ENCODE peak calls at places on chromosomes 6 and 20, in six cellular contexts. T is PC-3; K is CD4-positive, alpha-beta memory T cell; N is mammary epithelial cell; Y is CD8-positive, alpha-beta T cell; A is left lung. F is an unnamed sample.

GRCh38 chr6:40848868-40849524 is 190.0 kb downstream of the UNC5CL start:
- DNase-seq in N (no peak), T (no peak), K (no peak), Y (no peak), A (no peak), F (no peak)

GRCh38 chr6:89162047-89162371 is 16.2 kb downstream of the PM20D2 start:
- DNase-seq in Y (no peak), T (no peak), A (no peak), K (no peak), N (no peak), F (no peak)

GRCh38 chr6:90890681-90891337 is 303.9 kb upstream of the MAP3K7 start:
- DNase-seq in K (no peak), N (no peak), Y (no peak), A (no peak), T (no peak), F (no peak)

GRCh38 chr6:3500262-3501001 is 43.6 kb upstream of the SLC22A23 start:
- DNase-seq in K (no peak), N (peak), A (no peak), Y (no peak), T (peak), F (no peak)

GRCh38 chr6:42745083-42745637 is 743 bp downstream of the TBCC start:
- DNase-seq in Y (peak), K (peak), N (peak), A (peak), T (no peak), F (peak)

GRCh38 chr6:137637161-137637560 is 143.0 kb upstream of the OLIG3 start:
- DNase-seq in T (peak), A (peak), N (peak), Y (no peak), K (no peak), F (no peak)

GRCh38 chr6:168132531-168133184 is 53.6 kb upstream of the FRMD1 start:
- DNase-seq in N (no peak), Y (no peak), T (peak), K (no peak), A (no peak), F (no peak)

GRCh38 chr6:40719671-40720374 is 132.7 kb upstream of the LRFN2 start:
- DNase-seq in A (no peak), Y (no peak), T (no peak), N (no peak), K (no peak), F (no peak)

GRCh38 chr20:49483018-49483705 is 694 bp upstream of the KCNB1 start:
- DNase-seq in N (no peak), A (no peak), Y (no peak), K (no peak), T (no peak), F (no peak)

GRCh38 chr6:13217206-13217905 is 111.0 kb downstream of the TBC1D7 start:
- DNase-seq in Y (no peak), K (no peak), T (no peak), N (peak), A (no peak), F (no peak)

GRCh38 chr6:156013155-156013554 is 557.5 kb upstream of the NOX3 start:
- DNase-seq in N (no peak), K (no peak), A (no peak), Y (no peak), T (no peak), F (no peak)

DNA sequence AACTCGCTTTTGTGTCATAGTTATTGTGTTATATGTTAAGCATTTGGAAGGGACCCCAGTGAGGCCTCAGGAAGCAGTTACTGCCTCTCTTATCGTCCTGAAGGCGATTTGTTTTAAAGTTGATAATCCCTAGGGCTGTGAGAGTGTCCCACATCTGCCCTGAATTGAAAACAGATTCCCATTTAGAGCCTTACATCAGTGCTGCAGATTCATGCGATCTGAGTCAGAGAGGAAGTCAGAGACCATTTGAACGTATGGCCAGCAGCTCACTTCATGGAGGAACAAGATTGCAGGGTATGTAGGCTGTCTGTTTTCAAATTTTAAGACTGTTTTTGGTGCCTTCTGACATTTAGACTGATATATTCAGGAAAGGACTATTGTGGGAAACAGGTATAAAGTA is 70.6 kb upstream of the SASH1 start:
- DNase-seq in Y (no peak), A (no peak), K (no peak), T (peak), N (peak), F (no peak)
- H3K27ac ChIP-seq in Y (no peak), A (no peak), K (no peak), T (no peak), N (no peak), F (no peak)

GRCh38 chr6:56684342-56685101 is 41.8 kb upstream of the DST start:
- DNase-seq in T (no peak), A (no peak), N (no peak), K (no peak), Y (no peak), F (no peak)

GRCh38 chr6:56683882-56684281 is 41.2 kb upstream of the DST start:
- DNase-seq in N (peak), T (peak), Y (no peak), A (no peak), K (no peak), F (no peak)

GRCh38 chr6:56685994-56686393 is 43.3 kb upstream of the DST start:
- DNase-seq in T (no peak), A (no peak), Y (no peak), N (no peak), K (no peak), F (no peak)

GRCh38 chr6:56685102-56685733 is 42.5 kb upstream of the DST start:
- DNase-seq in Y (no peak), T (no peak), A (no peak), N (no peak), K (no peak), F (no peak)

GRCh38 chr6:56682580-56682979 is 39.9 kb upstream of the DST start:
- DNase-seq in K (no peak), A (no peak), Y (no peak), T (no peak), N (no peak), F (no peak)
- H3K4me3 ChIP-seq in K (no peak), A (no peak), Y (no peak), T (no peak), N (no peak), F (no peak)

DNA sequence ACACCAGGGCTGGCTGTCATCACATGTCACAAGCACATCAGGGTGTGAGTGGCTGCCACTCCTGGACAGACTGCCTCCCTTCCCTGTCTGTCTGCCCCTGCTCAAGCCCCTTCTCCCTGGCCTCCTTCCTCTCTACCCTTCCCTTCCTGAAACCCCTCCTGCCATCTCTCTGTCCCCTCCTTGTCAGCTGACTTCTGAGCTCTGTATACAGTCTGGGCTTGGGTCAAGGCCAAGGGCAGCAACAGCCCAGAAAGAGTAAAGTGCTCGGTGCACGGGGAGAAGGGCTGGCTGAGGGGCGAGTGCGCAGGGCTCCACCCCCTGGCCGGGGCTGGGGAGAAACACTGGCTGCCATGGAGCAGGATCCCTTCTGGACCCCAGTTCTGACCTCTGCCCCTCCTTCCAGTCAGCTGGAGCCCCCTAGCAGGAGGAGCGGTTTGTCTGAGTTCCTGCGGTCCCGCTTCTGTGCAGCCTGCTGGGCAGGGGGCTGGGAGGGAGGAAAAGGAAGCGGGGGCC is 2.0 kb downstream of the LKAAEAR1 start:
- DNase-seq in A (no peak), Y (no peak), T (no peak), K (no peak), N (no peak), F (no peak)
- H3K27ac ChIP-seq in A (no peak), Y (no peak), T (no peak), K (no peak), N (no peak), F (no peak)

DNA sequence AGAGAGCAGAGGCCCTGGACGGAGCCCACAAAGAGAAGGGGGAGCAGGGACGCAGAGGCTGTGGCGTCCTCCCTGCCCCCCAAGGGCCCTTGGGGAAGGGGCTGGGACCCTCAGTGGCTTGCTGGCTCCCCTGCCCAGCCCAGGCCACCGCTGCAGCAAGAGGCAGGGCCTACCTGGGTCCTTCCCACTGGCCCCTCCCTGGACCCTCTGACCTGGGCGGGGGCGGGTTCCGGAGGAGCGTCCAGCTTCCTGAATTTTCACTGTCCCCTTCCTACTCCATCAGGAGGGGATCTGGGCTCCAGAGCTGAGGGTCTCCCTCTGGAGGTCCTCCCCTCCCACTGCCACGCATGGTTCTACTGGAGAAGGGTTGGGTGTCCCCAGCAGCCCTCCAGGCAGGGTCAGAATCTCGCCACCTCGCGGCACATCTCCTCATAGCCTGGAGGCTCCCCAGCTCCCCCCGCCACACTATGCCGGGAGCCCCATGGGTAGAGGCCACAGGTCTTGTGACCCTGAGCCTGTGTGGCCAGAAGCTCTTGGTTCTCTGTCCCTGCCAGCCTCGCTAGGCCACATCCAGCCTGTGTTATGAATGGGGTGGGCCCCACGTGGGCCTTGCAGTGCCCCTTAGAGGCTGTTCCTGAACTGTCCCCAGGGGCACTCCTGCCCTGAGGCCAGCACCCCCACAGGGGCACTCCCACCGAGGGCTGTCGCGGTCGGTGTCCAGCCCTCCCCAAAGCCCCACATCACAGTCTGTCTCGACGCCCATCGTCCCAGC is 1.0 kb upstream of the SOX18 start:
- DNase-seq in T (no peak), N (no peak), A (no peak), Y (no peak), K (no peak), F (no peak)
- H3K4me3 ChIP-seq in T (no peak), N (no peak), A (peak), Y (no peak), K (no peak), F (no peak)

GRCh38 chr6:45505470-45505869 is 127.7 kb upstream of the SUPT3H start:
- DNase-seq in K (no peak), A (no peak), Y (no peak), N (no peak), T (no peak), F (no peak)
- H3K27ac ChIP-seq in K (no peak), A (no peak), Y (no peak), N (no peak), T (peak), F (no peak)

GRCh38 chr6:22036267-22036666 is 260.6 kb downstream of the PRL start:
- DNase-seq in K (no peak), A (peak), N (peak), Y (peak), T (peak), F (no peak)
- H3K4me3 ChIP-seq in K (no peak), A (no peak), N (no peak), Y (no peak), T (no peak), F (no peak)

DNA sequence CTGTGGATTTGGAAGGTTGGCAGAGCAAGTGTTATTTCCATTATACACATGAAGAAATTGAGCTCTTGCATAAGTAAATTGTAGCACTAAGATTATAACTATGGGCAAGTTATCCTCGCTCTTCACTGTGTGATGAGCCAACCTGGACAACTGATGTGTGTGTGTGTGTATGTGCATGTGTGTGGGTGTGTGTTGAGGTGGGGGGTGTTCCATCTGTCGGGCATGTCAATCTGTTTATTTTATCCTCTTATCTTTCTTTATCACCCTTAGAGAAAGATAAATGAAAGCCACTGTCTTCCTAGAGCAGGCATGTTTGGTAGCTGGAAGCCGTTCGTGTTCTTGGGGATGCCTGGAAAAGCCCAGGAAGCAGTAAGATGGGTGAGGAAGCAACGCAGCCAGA is 3.0 kb upstream of the DSP start:
- DNase-seq in T (no peak), Y (no peak), K (no peak), N (no peak), A (no peak), F (no peak)
- H3K27ac ChIP-seq in T (no peak), Y (no peak), K (no peak), N (no peak), A (no peak), F (no peak)

GRCh38 chr6:125659887-125660286 is 89.5 kb upstream of the HEY2 start:
- DNase-seq in A (no peak), N (no peak), Y (no peak), T (no peak), K (no peak), F (no peak)

GRCh38 chr6:125662301-125662700 is 87.1 kb upstream of the HEY2 start:
- DNase-seq in N (no peak), Y (no peak), K (no peak), A (no peak), T (no peak), F (no peak)

GRCh38 chr6:125658759-125659431 is 90.5 kb upstream of the HEY2 start:
- DNase-seq in A (no peak), N (peak), T (no peak), K (no peak), Y (no peak), F (no peak)

GRCh38 chr6:125658125-125658524 is 91.3 kb upstream of the HEY2 start:
- DNase-seq in K (no peak), N (no peak), Y (no peak), A (no peak), T (no peak), F (no peak)
- H3K4me3 ChIP-seq in K (no peak), N (no peak), Y (no peak), A (no peak), T (no peak), F (no peak)